ENCODE peak calls at places on chromosome 11, in nine cellular contexts. G is effector memory CD4-positive, alpha-beta T cell; Y is aorta; U is WERI-Rb-1; H is tibial nerve; E is thoracic aorta; J is uterus; R is IMR-90; S is adrenal gland. F is an unnamed sample. For H3K27me3, the result is how much of the 10 kb centered on the place peaks cover.

GRCh38 chr11:76225122-76225584 is 18.9 kb upstream of the WNT11 start:
- DNase-seq in G (no peak), Y (peak), U (no peak), H (no peak), E (no peak), J (no peak), R (no peak), S (no peak), F (no peak)

GRCh38 chr11:119188887-119189286 is 3.6 kb downstream of the NHERF4 start:
- DNase-seq in G (no peak), Y (no peak), U (no peak), H (no peak), E (no peak), J (no peak), R (no peak), S (no peak), F (no peak)

GRCh38 chr11:79956061-79956460 is 515.2 kb upstream of the TENM4 start:
- DNase-seq in G (no peak), Y (no peak), U (no peak), H (no peak), E (no peak), J (no peak), R (no peak), S (no peak), F (no peak)

GRCh38 chr11:117026593-117027330 is 71.5 kb downstream of the SIK3 start:
- DNase-seq in G (no peak), Y (no peak), U (no peak), H (no peak), E (no peak), J (no peak), R (peak), S (no peak), F (peak)

GRCh38 chr11:17742019-17742418 is 7.4 kb downstream of the KCNC1 start:
- DNase-seq in G (no peak), Y (no peak), U (no peak), H (no peak), E (no peak), J (no peak), R (no peak), S (no peak), F (no peak)

GRCh38 chr11:86176165-86176884 is 68.2 kb upstream of the EED start:
- DNase-seq in G (no peak), Y (peak), U (no peak), H (no peak), E (no peak), J (no peak), R (peak), S (no peak), F (no peak)

GRCh38 chr11:5887172-5887571 is 5.8 kb upstream of the OR52E5 start:
- DNase-seq in G (no peak), Y (no peak), U (no peak), H (no peak), E (no peak), J (no peak), R (no peak), S (no peak), F (no peak)

GRCh38 chr11:66386171-66387069 is 14.9 kb upstream of the SLC29A2 start:
- DNase-seq in G (peak), Y (peak), U (peak), H (peak), E (peak), J (peak), R (peak), S (peak), F (peak)

GRCh38 chr11:71928739-71929443 is at the start of gene RNF121:
- DNase-seq in G (peak), Y (peak), U (peak), H (peak), E (peak), J (peak), R (peak), S (peak), F (peak)

GRCh38 chr11:116513894-116514293 is 258.9 kb downstream of the BUD13 start:
- DNase-seq in G (no peak), Y (no peak), U (peak), H (no peak), E (no peak), J (no peak), R (peak), S (no peak), F (no peak)

GRCh38 chr11:64691543-64691942 is 31.5 kb downstream of the NRXN2 start:
- DNase-seq in G (no peak), Y (no peak), U (no peak), H (no peak), E (no peak), J (no peak), R (no peak), S (no peak), F (no peak)
- H3K27me3 ChIP-seq in G (under half), Y (under half), U (under half), H (under half), E (under half), J (under half), R (half or more), S (under half), F (half or more)

GRCh38 chr11:20042025-20042639 is 118.1 kb downstream of the DBX1 start:
- DNase-seq in G (no peak), Y (no peak), U (no peak), H (no peak), E (no peak), J (no peak), R (peak), S (no peak), F (no peak)
- H3K27ac ChIP-seq in G (no peak), Y (no peak), U (no peak), H (no peak), E (no peak), J (peak), R (no peak), S (no peak), F (no peak)

GRCh38 chr11:36433896-36434295 is 76.2 kb downstream of the TRAF6 start:
- DNase-seq in G (no peak), Y (no peak), U (no peak), H (no peak), E (no peak), J (no peak), R (no peak), S (no peak), F (no peak)
- H3K27me3 ChIP-seq in G (under half), Y (under half), U (under half), H (under half), E (under half), J (under half), R (under half), S (under half), F (under half)

GRCh38 chr11:42049650-42050049 is 590.2 kb upstream of the LRRC4C start:
- DNase-seq in G (no peak), Y (no peak), U (no peak), H (no peak), E (no peak), J (no peak), R (no peak), S (no peak), F (no peak)
- H3K27ac ChIP-seq in G (no peak), Y (no peak), U (no peak), H (no peak), E (no peak), J (no peak), R (no peak), S (no peak), F (no peak)

DNA sequence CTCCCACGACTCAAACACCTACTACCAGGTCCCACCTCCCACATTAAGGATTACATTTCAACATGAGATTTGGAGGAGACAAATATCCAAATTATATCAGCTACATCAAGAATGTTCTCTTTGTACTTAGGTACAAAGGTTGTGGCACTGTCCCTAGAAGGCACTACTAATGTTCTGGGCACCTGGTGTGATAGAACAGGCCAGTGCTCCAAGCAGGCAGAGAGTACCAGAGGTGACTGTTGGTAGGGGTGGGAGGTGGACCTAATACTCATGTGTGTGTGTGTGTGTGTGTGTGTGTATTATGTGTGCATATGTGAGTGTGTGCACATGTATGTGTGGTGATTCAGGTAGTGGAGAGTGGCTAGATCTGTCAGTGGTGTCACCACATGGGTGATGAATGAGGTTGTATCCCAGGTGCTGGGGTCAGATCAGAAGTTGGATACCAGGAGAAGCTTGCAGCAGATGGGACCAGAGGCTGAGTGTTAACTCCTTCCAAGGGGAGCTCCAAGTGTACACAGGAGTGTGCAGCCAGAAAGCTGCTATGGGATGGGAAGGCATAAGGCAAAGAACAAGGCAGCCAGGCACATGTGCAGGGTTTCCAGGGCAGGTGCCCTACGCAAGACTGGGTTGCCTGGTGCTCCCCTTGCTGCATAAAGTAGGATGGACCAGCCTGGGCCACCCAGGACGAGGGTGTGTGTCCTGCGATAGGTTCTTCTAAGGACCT is 17.7 kb upstream of the NNMT start:
- DNase-seq in G (no peak), Y (no peak), U (no peak), H (no peak), E (no peak), J (no peak), R (no peak), S (peak), F (no peak)
- H3K27me3 ChIP-seq in G (under half), Y (under half), U (under half), H (under half), E (under half), J (under half), R (under half), S (under half), F (under half)

GRCh38 chr11:699753-700152 is 4.1 kb downstream of the TMEM80 start:
- DNase-seq in G (no peak), Y (no peak), U (no peak), H (no peak), E (no peak), J (no peak), R (no peak), S (no peak), F (no peak)
- H3K27ac ChIP-seq in G (no peak), Y (no peak), U (no peak), H (no peak), E (no peak), J (no peak), R (peak), S (no peak), F (no peak)

DNA sequence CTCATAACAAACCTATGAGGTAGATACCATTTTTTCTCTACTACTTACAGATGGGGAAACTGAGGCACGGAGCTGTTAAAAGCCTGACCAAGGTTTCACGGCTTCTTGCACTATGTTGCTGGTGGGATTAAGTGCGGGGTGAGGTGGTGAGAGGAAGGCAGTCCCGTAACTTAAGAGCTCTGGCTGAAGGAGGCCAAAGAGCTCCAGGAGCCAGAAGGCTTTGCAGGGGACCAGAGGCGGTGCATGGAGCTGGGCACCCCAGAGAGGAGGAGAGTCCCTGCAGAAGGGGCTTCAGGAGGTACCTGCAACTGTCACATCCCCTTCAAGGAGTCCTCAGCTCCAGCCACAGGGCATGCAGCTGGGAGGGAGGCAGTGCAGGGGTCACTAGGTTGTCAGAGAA is 4.1 kb downstream of the CHRM4 start:
- DNase-seq in G (no peak), Y (no peak), U (peak), H (no peak), E (no peak), J (no peak), R (no peak), S (no peak), F (no peak)
- H3K27me3 ChIP-seq in G (under half), Y (under half), U (under half), H (half or more), E (under half), J (under half), R (under half), S (under half), F (under half)

GRCh38 chr11:33701831-33702230 is 1.2 kb upstream of the C11orf91 start:
- DNase-seq in G (no peak), Y (no peak), U (no peak), H (no peak), E (no peak), J (no peak), R (peak), S (no peak), F (no peak)
- H3K27ac ChIP-seq in G (no peak), Y (no peak), U (no peak), H (peak), E (peak), J (peak), R (peak), S (no peak), F (peak)

DNA sequence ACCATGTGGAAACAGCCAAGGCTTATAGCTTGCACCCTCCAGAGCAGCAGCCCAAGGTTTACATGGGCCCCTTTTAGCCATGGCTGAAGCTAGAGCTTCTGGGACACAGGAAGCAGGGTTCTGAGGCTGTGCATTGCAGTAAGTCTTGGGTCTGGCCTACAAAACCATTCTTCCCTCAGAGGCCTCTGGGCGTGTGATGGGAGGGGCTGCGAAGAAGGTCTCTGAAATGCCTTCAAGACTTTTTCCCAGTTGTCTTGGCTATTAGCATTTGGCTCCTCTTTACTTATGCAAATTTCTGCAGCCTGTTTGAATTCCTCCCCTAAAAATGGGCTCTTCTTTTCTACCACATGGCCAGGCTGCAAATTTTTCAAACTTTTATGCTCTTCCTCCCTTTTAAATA is 109.5 kb downstream of the BBOX1 start:
- DNase-seq in G (no peak), Y (no peak), U (no peak), H (no peak), E (no peak), J (no peak), R (no peak), S (no peak), F (no peak)
- H3K27me3 ChIP-seq in G (under half), Y (under half), U (under half), H (under half), E (under half), J (under half), R (under half), S (under half), F (under half)

GRCh38 chr11:94938399-94939055 is 34.8 kb downstream of the CWC15 start:
- DNase-seq in G (no peak), Y (no peak), U (no peak), H (peak), E (no peak), J (peak), R (peak), S (peak), F (no peak)

GRCh38 chr11:94932503-94932902 is 40.9 kb downstream of the CWC15 start:
- DNase-seq in G (no peak), Y (no peak), U (no peak), H (no peak), E (no peak), J (no peak), R (no peak), S (no peak), F (no peak)

GRCh38 chr11:94933225-94934130 is 39.9 kb downstream of the CWC15 start:
- DNase-seq in G (no peak), Y (no peak), U (no peak), H (no peak), E (no peak), J (peak), R (peak), S (peak), F (peak)

GRCh38 chr11:94934836-94935235 is 38.5 kb downstream of the CWC15 start:
- DNase-seq in G (no peak), Y (no peak), U (no peak), H (no peak), E (no peak), J (no peak), R (no peak), S (no peak), F (no peak)

GRCh38 chr11:94934362-94934761 is 39.0 kb downstream of the CWC15 start:
- DNase-seq in G (no peak), Y (no peak), U (no peak), H (no peak), E (no peak), J (no peak), R (peak), S (no peak), F (no peak)
- H3K27ac ChIP-seq in G (no peak), Y (no peak), U (no peak), H (peak), E (no peak), J (peak), R (peak), S (peak), F (peak)

F was measured in AG04450.